ENCODE peak calls at places on chromosomes 13 and 19, in eight cellular contexts. L is A549, X is AG10803, N is mammary epithelial cell, J is coronary artery, G is tibial nerve, B is A673, M is stomach. Z is an unnamed sample.

GRCh38 chr19:48571378-48572162 is 19.6 kb downstream of the SULT2B1 start:
- DNase-seq in G (no peak), M (peak; percentile 83), X (no peak), B (no peak), N (no peak), L (no peak), J (no peak), Z (no peak)

GRCh38 chr13:41785402-41786142 is 175.3 kb downstream of the VWA8 start:
- DNase-seq in M (no peak), L (no peak), B (no peak), G (no peak), J (no peak), N (no peak), X (no peak), Z (no peak)

GRCh38 chr13:97321616-97322321 is 99.6 kb downstream of the MBNL2 start:
- DNase-seq in L (no peak), G (no peak), B (no peak), N (no peak), X (no peak), J (no peak), M (no peak), Z (no peak)

GRCh38 chr13:47679391-47679790 is 321.7 kb downstream of the SUCLA2 start:
- DNase-seq in L (no peak), J (no peak), X (peak; percentile 86), N (peak; percentile 12), G (no peak), B (no peak), M (no peak), Z (peak; percentile 61)

GRCh38 chr13:78602561-78603239 is 652 bp downstream of the POU4F1 start:
- DNase-seq in L (no peak), M (no peak), J (no peak), B (peak; percentile 61), N (no peak), G (no peak), X (no peak), Z (peak; percentile 15)

GRCh38 chr13:74062933-74063332 is 71.3 kb downstream of the KLF12 start:
- DNase-seq in G (peak; percentile 18), J (peak; percentile 78), M (no peak), N (no peak), B (no peak), L (no peak), X (peak; percentile 61), Z (peak; percentile 23)

GRCh38 chr19:46813570-46814358 is 25.4 kb upstream of the SLC1A5 start:
- DNase-seq in B (no peak), N (no peak), X (peak; percentile 46), M (peak; percentile 92), L (peak; percentile 47), J (peak; percentile 92), G (peak; percentile 81), Z (peak; percentile 55)

GRCh38 chr13:24220086-24220703 is 59.7 kb downstream of the SPATA13 start:
- DNase-seq in M (peak; percentile 61), X (peak; percentile 85), L (peak; percentile 46), G (peak; percentile 83), B (peak; percentile 88), J (no peak), N (peak; percentile 67), Z (peak; percentile 81)

GRCh38 chr13:102846261-102847015 is 606 bp downstream of the ERCC5 start:
- DNase-seq in L (peak; percentile 5), N (peak; percentile 35), G (no peak), M (peak; percentile 40), X (peak; percentile 29), J (peak; percentile 76), B (peak; percentile 66), Z (no peak)

GRCh38 chr13:114288157-114288591 is 6.8 kb downstream of the UPF3A start:
- DNase-seq in N (no peak), G (no peak), L (no peak), J (no peak), B (no peak), X (no peak), M (no peak), Z (no peak)

GRCh38 chr19:45901432-45901903 is 945 bp downstream of the MYPOP start:
- DNase-seq in B (peak; percentile 65), J (no peak), N (peak; percentile 17), X (peak; percentile 33), G (peak; percentile 24), L (no peak), M (peak; percentile 44), Z (no peak)

GRCh38 chr13:87887459-87888123 is 216.4 kb downstream of the SLITRK5 start:
- DNase-seq in N (no peak), G (no peak), X (no peak), J (no peak), B (no peak), L (no peak), M (no peak), Z (no peak)

GRCh38 chr13:50969691-50970090 is 60.1 kb downstream of the RNASEH2B start:
- DNase-seq in X (peak; percentile 5), J (no peak), L (no peak), M (no peak), G (no peak), B (peak; percentile 34), N (peak; percentile 16), Z (no peak)

GRCh38 chr13:87274209-87274819 is 396.9 kb upstream of the SLITRK5 start:
- DNase-seq in J (no peak), B (peak; percentile 60), G (no peak), M (no peak), X (peak; percentile 30), L (no peak), N (peak; percentile 26), Z (no peak)

GRCh38 chr19:45110811-45111210 is 17.8 kb downstream of the PPP1R37 start:
- DNase-seq in N (no peak), X (no peak), L (no peak), J (no peak), M (no peak), G (no peak), B (no peak), Z (no peak)

GRCh38 chr13:50159613-50160012 is 144.4 kb downstream of the KCNRG start:
- DNase-seq in L (no peak), M (no peak), G (no peak), B (no peak), N (no peak), X (no peak), J (no peak), Z (no peak)

GRCh38 chr13:23867027-23867491 is 22.1 kb downstream of the MIPEP start:
- DNase-seq in J (no peak), X (peak; percentile 31), G (no peak), B (no peak), N (peak; percentile 24), L (no peak), M (no peak), Z (peak; percentile 74)

GRCh38 chr13:66995366-66995663 is 234.8 kb downstream of the PCDH9 start:
- DNase-seq in X (no peak), N (no peak), M (no peak), L (no peak), J (no peak), G (no peak), B (no peak), Z (no peak)
- H3K4me3 ChIP-seq in X (no peak overlapping the region), N (no peak overlapping the region), M (no peak overlapping the region), L (peak overlapping the region; percentile 40), J (no peak overlapping the region), G (no peak overlapping the region), B (no peak overlapping the region), Z (no peak overlapping the region)

GRCh38 chr19:35403116-35403760 is 32.4 kb downstream of the GPR42 start:
- DNase-seq in N (no peak), X (no peak), L (no peak), M (no peak), B (no peak), J (no peak), G (no peak), Z (no peak)
- TF ChIP-seq CTCF in N (no peak), X (no peak), L (no peak), M (no peak), B (no peak), J (no peak), G (no peak), Z (no peak)

GRCh38 chr19:40279761-40280607 is 5.2 kb downstream of the AKT2 start:
- DNase-seq in J (no peak), G (no peak), L (no peak), B (no peak), N (no peak), M (no peak), X (no peak), Z (no peak)
- H3K4me3 ChIP-seq in J (no peak overlapping the region), G (no peak overlapping the region), L (no peak overlapping the region), B (no peak overlapping the region), N (no peak overlapping the region), M (no peak overlapping the region), X (peak overlapping the region; percentile 57), Z (no peak overlapping the region)

GRCh38 chr13:112712451-112712881 is 22.6 kb downstream of the ATP11A start:
- DNase-seq in N (no peak), L (no peak), B (no peak), X (no peak), G (no peak), M (no peak), J (no peak), Z (no peak)

GRCh38 chr13:112709825-112710783 is 20.3 kb downstream of the ATP11A start:
- DNase-seq in N (no peak), B (no peak), G (no peak), M (peak; percentile 17), X (no peak), J (no peak), L (no peak), Z (no peak)

GRCh38 chr13:112713517-112714253 is 23.8 kb downstream of the ATP11A start:
- DNase-seq in N (no peak), G (no peak), L (no peak), B (no peak), M (no peak), X (no peak), J (no peak), Z (no peak)

GRCh38 chr13:112710855-112711527 is 21.2 kb downstream of the ATP11A start:
- DNase-seq in L (no peak), X (no peak), J (no peak), G (peak; percentile 52), N (no peak), M (no peak), B (no peak), Z (no peak)

DNA sequence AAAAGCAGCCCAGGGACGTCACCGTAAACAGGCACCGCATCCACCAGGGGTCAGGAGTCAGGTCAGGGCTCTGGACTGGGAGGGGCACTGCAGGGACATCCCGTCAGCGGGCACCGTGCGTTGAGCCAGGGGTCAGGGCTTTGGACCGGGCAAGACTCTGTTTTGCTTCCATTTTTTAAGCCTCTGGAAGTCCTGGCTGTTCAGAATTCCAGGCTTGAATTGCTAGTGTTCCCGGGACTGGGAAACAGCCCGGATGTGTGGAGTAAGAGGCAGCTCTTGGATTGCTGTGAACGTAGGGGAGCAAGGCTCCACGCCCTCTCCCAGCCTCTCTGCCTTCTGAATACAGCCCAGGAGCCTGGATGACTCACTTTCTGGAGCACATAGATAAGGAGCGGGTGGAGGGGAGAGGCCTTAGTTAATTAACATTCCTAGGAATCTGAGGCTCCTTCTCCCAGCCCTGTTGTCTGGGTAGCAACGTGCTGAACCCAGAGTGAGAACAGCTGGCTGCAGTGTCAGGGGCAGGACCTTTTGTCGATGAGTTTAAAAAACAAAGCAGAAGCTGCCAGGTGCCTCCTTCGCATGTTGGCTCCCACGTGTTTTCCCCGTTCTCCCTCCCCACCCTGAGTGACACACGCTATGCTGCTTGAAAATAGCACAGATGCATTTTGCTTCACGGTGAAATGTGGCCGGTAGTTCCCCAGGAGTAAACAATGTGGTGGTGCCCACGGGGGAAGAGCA is 21.9 kb downstream of the ATP11A start:
- DNase-seq in L (peak; percentile 87), X (peak; percentile 98), M (peak; percentile 74), J (peak; percentile 92), N (peak; percentile 89), G (peak; percentile 87), B (peak; percentile 75), Z (peak; percentile 97)
- TF ChIP-seq CTCF in L (peak; percentile 19), X (peak; percentile 49), M (no peak), J (no peak), N (no peak), G (no peak), B (no peak), Z (peak; percentile 9)

Z was measured in foreskin fibroblast.